ENCODE peak calls at places on chromosomes 13 and 19, in nine cellular contexts. D is choroid plexus epithelial cell, M is Peyer's patch, F is ovary, N is BE2C, B is pancreas, W is stomach, Z is kidney, T is heart right ventricle. K is an unnamed sample.

GRCh38 chr13:87536499-87536898 is 134.7 kb upstream of the SLITRK5 start:
- DNase-seq in M (no peak), T (no peak), Z (no peak), D (peak; percentile 0), N (no peak), W (no peak), B (no peak), F (no peak), K (no peak)

GRCh38 chr19:51387924-51388389 is at the start of gene LIM2:
- DNase-seq in M (no peak), N (no peak), D (no peak), W (no peak), T (no peak), B (no peak), Z (peak; percentile 50), F (no peak), K (no peak)

GRCh38 chr19:55703790-55704215 is 28.8 kb downstream of the EPN1 start:
- DNase-seq in Z (no peak), W (peak; percentile 72), F (peak; percentile 42), D (peak; percentile 36), T (peak; percentile 60), B (peak; percentile 89), N (peak; percentile 71), M (peak; percentile 72), K (no peak)

GRCh38 chr13:52411629-52412028 is 5.7 kb upstream of the THSD1 start:
- DNase-seq in W (no peak), Z (no peak), B (no peak), D (peak; percentile 53), M (no peak), T (no peak), N (no peak), F (no peak), K (no peak)

GRCh38 chr13:113945857-113946408 is 27.9 kb downstream of the C13orf46 start:
- DNase-seq in F (no peak), W (no peak), M (no peak), T (no peak), B (peak; percentile 30), N (no peak), D (no peak), Z (no peak), K (no peak)

GRCh38 chr13:63279136-63279535 is 1863.5 kb upstream of the PCDH20 start:
- DNase-seq in M (no peak), Z (no peak), D (peak; percentile 8), B (no peak), W (no peak), N (no peak), F (no peak), T (no peak), K (no peak)

GRCh38 chr19:1944916-1945561 is 4.1 kb downstream of the CSNK1G2 start:
- DNase-seq in B (peak; percentile 70), W (no peak), D (no peak), N (no peak), F (peak; percentile 10), M (no peak), T (no peak), Z (peak; percentile 68), K (no peak)

GRCh38 chr19:52992109-52993004 is 21.4 kb upstream of the ERVV-1 start:
- DNase-seq in F (peak; percentile 39), N (no peak), M (peak; percentile 49), B (peak; percentile 70), W (peak; percentile 27), Z (peak; percentile 72), D (peak; percentile 19), T (peak; percentile 22), K (peak; percentile 67)

GRCh38 chr19:21147540-21147939 is 5.7 kb downstream of the ZNF431 start:
- DNase-seq in W (no peak), T (no peak), M (no peak), D (no peak), N (no peak), F (no peak), Z (no peak), B (no peak), K (no peak)

GRCh38 chr19:10961763-10962536 is 1.1 kb downstream of the SMARCA4 start:
- DNase-seq in Z (no peak), D (no peak), N (no peak), T (no peak), M (no peak), W (no peak), F (no peak), B (no peak), K (no peak)

GRCh38 chr13:48596128-48596429 is 57.6 kb upstream of the CYSLTR2 start:
- DNase-seq in T (no peak), F (no peak), N (no peak), M (no peak), W (peak; percentile 47), Z (no peak), D (no peak), B (no peak), K (no peak)

GRCh38 chr19:47486900-47487299 is 2.9 kb upstream of the KPTN start:
- DNase-seq in N (no peak), W (no peak), T (no peak), B (peak; percentile 51), F (no peak), D (no peak), Z (no peak), M (no peak), K (peak; percentile 63)

GRCh38 chr13:29716493-29716892 is 121.0 kb upstream of the SLC7A1 start:
- DNase-seq in N (no peak), Z (no peak), F (no peak), D (no peak), T (no peak), M (no peak), W (no peak), B (no peak), K (no peak)

GRCh38 chr19:45972081-45972943 is 1.4 kb downstream of the NOVA2 start:
- DNase-seq in M (no peak), T (no peak), N (no peak), B (no peak), D (no peak), F (no peak), W (no peak), Z (no peak), K (no peak)

GRCh38 chr19:10855879-10856522 is 7.8 kb downstream of the C19orf38 start:
- DNase-seq in F (no peak), N (peak; percentile 44), M (no peak), Z (no peak), B (no peak), D (no peak), W (no peak), T (no peak), K (no peak)

GRCh38 chr19:3335431-3336350 is 30.7 kb upstream of the NFIC start:
- DNase-seq in M (peak; percentile 72), B (peak; percentile 90), T (peak; percentile 63), Z (peak; percentile 84), F (peak; percentile 75), W (peak; percentile 77), D (no peak), N (no peak), K (peak; percentile 79)

GRCh38 chr13:106398289-106398688 is 137.2 kb downstream of the EFNB2 start:
- DNase-seq in N (no peak), M (no peak), W (no peak), D (no peak), F (no peak), B (no peak), T (no peak), Z (no peak), K (no peak)

GRCh38 chr13:98393873-98394272 is 183.0 kb downstream of the STK24 start:
- DNase-seq in B (no peak), T (no peak), W (no peak), F (no peak), M (no peak), Z (no peak), N (no peak), D (no peak), K (no peak)

GRCh38 chr19:14434543-14435319 is 1.6 kb downstream of the PKN1 start:
- DNase-seq in N (peak; percentile 56), F (peak; percentile 41), B (peak; percentile 72), Z (peak; percentile 93), T (peak; percentile 65), M (peak; percentile 71), D (peak; percentile 88), W (peak; percentile 71), K (peak; percentile 81)

DNA sequence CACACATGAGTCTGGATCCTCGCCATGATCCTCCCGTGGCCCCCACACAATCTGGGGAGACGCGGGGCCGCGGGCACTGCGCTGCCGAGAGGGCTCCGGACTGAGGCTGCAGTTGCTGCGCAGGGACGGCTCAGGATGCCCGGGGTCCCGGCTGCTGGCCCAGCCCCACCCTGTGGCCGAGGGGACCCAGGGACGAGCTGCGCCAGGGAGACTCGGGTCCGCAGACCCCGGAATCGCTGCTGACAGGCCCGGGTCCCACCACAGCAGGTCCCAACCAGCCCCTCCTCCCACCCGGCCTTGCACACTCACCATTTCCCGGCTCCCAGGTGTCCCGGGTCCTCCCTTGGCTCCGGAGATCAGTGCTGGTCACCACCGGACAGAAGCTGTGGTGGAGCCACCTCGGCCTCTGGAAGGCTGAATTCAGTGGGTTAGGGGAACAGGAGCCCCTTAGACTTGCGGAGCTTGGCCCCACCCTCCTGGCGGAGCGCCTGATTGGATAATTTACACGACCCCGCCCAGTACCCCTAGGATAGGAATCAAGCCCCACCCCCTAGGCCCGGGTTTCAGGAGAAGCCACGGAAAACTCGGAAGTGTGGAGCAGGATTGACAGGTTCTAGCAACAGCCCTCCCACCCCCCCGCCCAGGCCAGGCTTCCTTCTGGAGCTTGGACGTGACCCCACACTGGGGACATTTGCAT is 57.4 kb downstream of the ZNF44 start:
- DNase-seq in W (no peak), Z (peak; percentile 86), F (no peak), N (no peak), D (no peak), B (peak; percentile 58), T (no peak), M (no peak), K (no peak)
- TF ChIP-seq CTCF in W (no peak), Z (no peak), F (no peak), N (no peak), D (no peak), B (no peak), T (no peak), M (no peak), K (no peak)

GRCh38 chr19:9847087-9847671 is 12.1 kb downstream of the PIN1 start:
- DNase-seq in B (peak; percentile 72), M (peak; percentile 51), D (peak; percentile 95), T (no peak), N (peak; percentile 62), F (peak; percentile 67), Z (no peak), W (peak; percentile 34), K (peak; percentile 78)
- TF ChIP-seq CTCF in B (no peak), M (no peak), D (peak; percentile 92), T (no peak), N (peak; percentile 53), F (no peak), Z (no peak), W (no peak), K (peak; percentile 29)

DNA sequence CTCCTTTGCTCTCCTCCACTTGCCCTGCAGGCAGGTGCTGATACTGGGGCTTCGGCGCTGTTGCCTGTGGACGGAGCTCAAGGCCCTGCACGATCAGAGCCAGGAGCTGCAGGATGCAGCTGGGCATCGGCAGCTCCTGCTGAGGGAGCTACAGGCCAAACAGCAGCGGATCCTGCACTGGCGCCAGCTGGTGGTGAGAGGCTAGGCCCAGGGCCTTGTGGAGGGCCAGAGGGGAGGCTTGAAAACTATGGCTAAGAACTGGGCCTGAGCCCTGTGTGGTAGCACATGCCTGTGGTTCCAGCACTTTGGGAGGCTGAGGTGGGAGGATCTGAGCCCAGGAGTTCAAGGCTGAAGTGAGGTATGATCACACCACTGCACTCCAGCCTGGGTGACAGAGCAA is 6.3 kb downstream of the HAUS5 start:
- DNase-seq in B (no peak), T (no peak), Z (no peak), N (no peak), M (no peak), D (no peak), W (no peak), F (no peak), K (no peak)
- TF ChIP-seq CTCF in B (no peak), T (no peak), Z (no peak), N (peak; percentile 25), M (no peak), D (peak; percentile 16), W (no peak), F (no peak), K (no peak)

GRCh38 chr13:38017320-38017719 is 147.7 kb upstream of the TRPC4 start:
- DNase-seq in W (no peak), N (no peak), Z (no peak), F (no peak), D (no peak), T (no peak), M (no peak), B (no peak), K (no peak)
- TF ChIP-seq CTCF in W (no peak), N (no peak), Z (no peak), F (no peak), D (no peak), T (no peak), M (no peak), B (no peak), K (no peak)

K was measured in tibial artery.